ENCODE peak calls at places on chromosomes 12 and 14, in four cellular contexts. X, Y, P and F are unnamed samples. For H3K9me3, the result is how much of the 10 kb centered on the place peaks cover.

GRCh38 chr12:29562167-29562776 is 64.8 kb upstream of the OVCH1 start:
- DNase-seq in X (peak), Y (no peak), P (peak), F (no peak)

GRCh38 chr12:4118017-4118510 is 155.5 kb upstream of the CCND2 start:
- DNase-seq in X (peak), Y (no peak), P (peak), F (peak)

GRCh38 chr12:111437816-111438454 is 32.2 kb downstream of the SH2B3 start:
- DNase-seq in X (peak), Y (peak), P (peak), F (peak)

GRCh38 chr12:71780207-71780822 is 25.7 kb downstream of the RAB21 start:
- DNase-seq in X (peak), Y (peak), P (no peak), F (no peak)

GRCh38 chr12:103799504-103800251 is 41.4 kb downstream of the NT5DC3 start:
- DNase-seq in X (peak), Y (peak), P (no peak), F (no peak)

GRCh38 chr12:3601466-3602150 is 110.6 kb downstream of the PRMT8 start:
- DNase-seq in X (no peak), Y (peak), P (no peak), F (no peak)

GRCh38 chr14:32193532-32193931 is 8.3 kb upstream of the RNU6-7 start:
- DNase-seq in X (no peak), Y (no peak), P (no peak), F (no peak)

GRCh38 chr12:71804505-71804904 is 35.1 kb upstream of the TBC1D15 start:
- DNase-seq in X (no peak), Y (no peak), P (no peak), F (no peak)

GRCh38 chr12:109625131-109625559 is 51.6 kb downstream of the MVK start:
- DNase-seq in X (peak), Y (no peak), P (no peak), F (no peak)

DNA sequence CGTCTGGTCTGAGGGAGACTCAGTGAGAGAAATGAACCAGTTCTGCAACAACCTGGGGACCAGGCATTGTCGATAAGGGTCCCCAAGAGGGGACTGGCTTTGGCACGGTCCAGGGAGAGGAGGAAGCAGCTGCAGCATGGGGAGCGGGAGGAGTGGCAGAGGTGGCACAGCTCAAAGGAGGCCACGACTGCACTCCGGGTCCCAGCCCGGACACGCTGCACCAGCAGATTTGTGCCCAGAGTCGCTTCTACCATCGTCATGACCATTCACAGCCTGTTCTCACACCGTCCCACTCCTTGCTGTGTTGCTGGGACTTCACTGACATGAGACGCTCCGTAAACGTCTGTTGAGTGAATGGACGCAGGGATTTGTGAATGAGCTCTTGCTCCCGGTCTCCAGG is 136.9 kb downstream of the PIWIL1 start:
- DNase-seq in X (no peak), Y (no peak), P (no peak), F (no peak)
- H3K9me3 ChIP-seq in X (under half), Y (under half), P (under half), F (under half)

DNA sequence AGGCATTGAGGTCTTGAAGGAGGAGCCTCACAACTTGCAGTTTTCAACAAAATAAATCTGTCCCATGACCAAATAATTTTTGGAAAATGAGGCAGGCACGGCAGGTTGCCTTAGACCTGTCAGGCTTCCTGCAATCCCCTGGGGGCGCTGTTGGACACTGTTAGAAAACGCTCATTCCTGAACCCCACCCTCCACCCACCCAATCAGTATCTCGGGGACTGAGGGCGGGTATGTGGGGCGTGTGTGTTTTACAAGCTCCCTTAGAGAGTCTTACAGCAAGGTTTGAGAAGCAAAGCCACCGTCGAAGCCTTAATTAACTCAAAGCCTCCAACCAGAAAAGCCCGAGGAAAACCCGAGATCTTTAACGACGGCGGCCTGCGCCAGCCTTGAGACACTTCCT is 122.8 kb downstream of the GLT1D1 start:
- DNase-seq in X (no peak), Y (peak), P (no peak), F (peak)
- H3K4me3 ChIP-seq in X (no peak), Y (no peak), P (no peak), F (no peak)

DNA sequence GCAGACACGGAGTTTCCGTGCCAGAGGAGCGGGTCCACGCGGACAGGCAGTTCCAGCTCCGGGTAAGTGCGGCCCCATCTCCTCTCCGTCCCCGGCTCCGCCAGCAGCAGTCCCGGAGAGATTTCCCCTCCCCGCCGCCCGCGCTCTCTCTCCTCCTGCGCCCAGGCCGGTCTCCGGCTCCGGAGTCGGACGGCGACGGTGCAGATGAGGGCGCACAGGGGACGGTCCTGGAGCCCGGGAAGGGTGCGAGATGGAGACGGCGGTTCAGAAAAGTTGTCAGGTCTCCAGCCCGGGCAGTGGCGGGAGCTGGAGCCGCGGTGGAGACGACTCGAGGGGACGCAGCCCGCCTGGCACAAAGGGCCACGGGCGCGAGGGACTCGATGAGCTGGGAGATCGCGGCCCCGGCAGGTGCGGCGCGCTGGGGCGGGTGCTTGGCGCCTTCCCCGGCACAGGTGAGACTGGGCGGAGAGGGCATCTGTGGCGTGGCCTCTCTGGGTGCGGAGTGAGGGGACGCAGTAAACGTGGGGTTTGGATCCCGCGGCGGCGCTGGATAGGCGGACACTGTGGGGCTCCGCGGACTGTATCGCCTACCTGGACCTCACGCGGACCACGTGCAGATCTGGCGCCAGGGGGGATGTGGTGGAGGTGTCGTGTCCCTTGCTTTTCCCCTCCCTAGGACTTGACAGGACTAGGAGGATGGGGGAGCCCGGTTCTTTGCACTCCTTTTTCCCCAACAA is 1540.3 kb upstream of the TMEM132C start:
- DNase-seq in X (no peak), Y (no peak), P (no peak), F (no peak)
- H3K9me3 ChIP-seq in X (under half), Y (under half), P (under half), F (under half)

GRCh38 chr14:73751157-73751691 is 37.0 kb upstream of the PNMA1 start:
- DNase-seq in X (no peak), Y (no peak), P (no peak), F (no peak)

GRCh38 chr14:73749706-73750105 is 35.5 kb upstream of the PNMA1 start:
- DNase-seq in X (no peak), Y (no peak), P (no peak), F (no peak)

GRCh38 chr14:73748858-73749357 is 34.7 kb upstream of the PNMA1 start:
- DNase-seq in X (no peak), Y (no peak), P (no peak), F (no peak)

GRCh38 chr14:73752297-73752992 is 38.3 kb upstream of the PNMA1 start:
- DNase-seq in X (peak), Y (peak), P (no peak), F (no peak)

GRCh38 chr14:73750161-73750901 is 36.1 kb upstream of the PNMA1 start:
- DNase-seq in X (no peak), Y (no peak), P (no peak), F (no peak)
- H3K4me3 ChIP-seq in X (no peak), Y (no peak), P (no peak), F (no peak)

GRCh38 chr12:128052341-128052740 is 214.6 kb upstream of the TMEM132C start:
- DNase-seq in X (no peak), Y (no peak), P (no peak), F (no peak)

GRCh38 chr12:128056299-128056885 is 210.6 kb upstream of the TMEM132C start:
- DNase-seq in X (no peak), Y (no peak), P (no peak), F (no peak)

GRCh38 chr12:128057586-128057985 is 209.4 kb upstream of the TMEM132C start:
- DNase-seq in X (no peak), Y (no peak), P (no peak), F (no peak)

GRCh38 chr12:128052777-128053176 is 214.2 kb upstream of the TMEM132C start:
- DNase-seq in X (no peak), Y (no peak), P (no peak), F (no peak)

DNA sequence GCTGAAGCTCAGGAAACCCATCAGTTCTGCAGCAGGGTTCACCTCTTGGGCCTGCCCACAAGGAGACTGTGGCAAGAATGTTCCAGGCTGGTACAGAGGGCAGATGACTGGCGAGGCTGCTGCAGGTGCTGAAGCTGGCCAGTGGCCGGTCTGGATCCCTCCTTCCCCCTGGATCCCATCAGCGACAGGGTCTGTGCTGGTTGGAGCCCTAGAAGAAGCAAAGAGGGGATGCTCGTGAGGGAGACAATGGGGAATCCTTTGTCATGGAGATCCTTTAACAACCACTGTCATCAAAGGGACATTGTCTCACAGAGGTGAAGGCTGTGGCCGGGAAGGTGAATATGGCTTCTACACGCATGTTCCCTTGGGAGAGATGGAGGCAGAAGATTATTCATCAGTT is 211.4 kb upstream of the TMEM132C start:
- DNase-seq in X (no peak), Y (no peak), P (no peak), F (no peak)
- H3K9me3 ChIP-seq in X (under half), Y (under half), P (under half), F (under half)

GRCh38 chr12:88578274-88578673 is 2.0 kb downstream of the KITLG start:
- DNase-seq in X (no peak), Y (no peak), P (no peak), F (no peak)
- H3K4me3 ChIP-seq in X (no peak), Y (no peak), P (peak), F (peak)